ENCODE peak calls at places on chromosome 12, in eight cellular contexts. One of them, this sample, is unnamed.

GRCh38 chr12:118164798-118165486 is 29.0 kb downstream of the PEBP1 start:
- DNase-seq in naive B cell: no peak
- DNase-seq in neuronal stem cell: peak
- DNase-seq in NCI-H2029: no peak
- DNase-seq in NCI-H1694 treated with DMSO at 0.1 percent for 48 hours: peak
- DNase-seq in HTR-8/SVneo: peak
- DNase-seq in SIG-M5: no peak
- DNase-seq in fibroblast of pulmonary artery: peak
- DNase-seq in this sample: no peak

GRCh38 chr12:97112161-97112560 is 205.1 kb downstream of the NEDD1 start:
- DNase-seq in naive B cell: no peak
- DNase-seq in neuronal stem cell: no peak
- DNase-seq in NCI-H2029: no peak
- DNase-seq in NCI-H1694 treated with DMSO at 0.1 percent for 48 hours: no peak
- DNase-seq in HTR-8/SVneo: no peak
- DNase-seq in SIG-M5: no peak
- DNase-seq in fibroblast of pulmonary artery: no peak
- DNase-seq in this sample: no peak

GRCh38 chr12:19003110-19003509 is 126.4 kb upstream of the PLEKHA5 start:
- DNase-seq in naive B cell: no peak
- DNase-seq in neuronal stem cell: no peak
- DNase-seq in NCI-H2029: no peak
- DNase-seq in NCI-H1694 treated with DMSO at 0.1 percent for 48 hours: no peak
- DNase-seq in HTR-8/SVneo: no peak
- DNase-seq in SIG-M5: no peak
- DNase-seq in fibroblast of pulmonary artery: no peak
- DNase-seq in this sample: peak

GRCh38 chr12:22935090-22935489 is 310.1 kb downstream of the ETNK1 start:
- DNase-seq in naive B cell: no peak
- DNase-seq in neuronal stem cell: no peak
- DNase-seq in NCI-H2029: no peak
- DNase-seq in NCI-H1694 treated with DMSO at 0.1 percent for 48 hours: no peak
- DNase-seq in HTR-8/SVneo: no peak
- DNase-seq in SIG-M5: no peak
- DNase-seq in fibroblast of pulmonary artery: no peak
- DNase-seq in this sample: no peak

GRCh38 chr12:45130881-45131281 is 80.0 kb upstream of the DBX2 start:
- DNase-seq in naive B cell: no peak
- DNase-seq in neuronal stem cell: peak
- DNase-seq in NCI-H2029: peak
- DNase-seq in NCI-H1694 treated with DMSO at 0.1 percent for 48 hours: peak
- DNase-seq in HTR-8/SVneo: peak
- DNase-seq in SIG-M5: no peak
- DNase-seq in fibroblast of pulmonary artery: peak
- DNase-seq in this sample: peak

GRCh38 chr12:82474798-82475184 is 116.5 kb downstream of the METTL25 start:
- DNase-seq in naive B cell: no peak
- DNase-seq in neuronal stem cell: no peak
- DNase-seq in NCI-H2029: no peak
- DNase-seq in NCI-H1694 treated with DMSO at 0.1 percent for 48 hours: no peak
- DNase-seq in HTR-8/SVneo: no peak
- DNase-seq in SIG-M5: no peak
- DNase-seq in fibroblast of pulmonary artery: peak
- DNase-seq in this sample: peak

GRCh38 chr12:11941601-11942360 is 129.0 kb upstream of the BCL2L14 start:
- DNase-seq in naive B cell: no peak
- DNase-seq in neuronal stem cell: no peak
- DNase-seq in NCI-H2029: no peak
- DNase-seq in NCI-H1694 treated with DMSO at 0.1 percent for 48 hours: peak
- DNase-seq in HTR-8/SVneo: no peak
- DNase-seq in SIG-M5: no peak
- DNase-seq in fibroblast of pulmonary artery: peak
- DNase-seq in this sample: peak

GRCh38 chr12:32605326-32606095 is 73.6 kb upstream of the DNM1L start:
- DNase-seq in naive B cell: no peak
- DNase-seq in neuronal stem cell: no peak
- DNase-seq in NCI-H2029: no peak
- DNase-seq in NCI-H1694 treated with DMSO at 0.1 percent for 48 hours: no peak
- DNase-seq in HTR-8/SVneo: no peak
- DNase-seq in SIG-M5: no peak
- DNase-seq in fibroblast of pulmonary artery: no peak
- DNase-seq in this sample: no peak

GRCh38 chr12:8156845-8157244 is at the start of gene ZNF705A:
- DNase-seq in naive B cell: no peak
- DNase-seq in neuronal stem cell: no peak
- DNase-seq in NCI-H2029: no peak
- DNase-seq in NCI-H1694 treated with DMSO at 0.1 percent for 48 hours: no peak
- DNase-seq in HTR-8/SVneo: peak
- DNase-seq in SIG-M5: no peak
- DNase-seq in fibroblast of pulmonary artery: peak
- DNase-seq in this sample: peak

This sample was measured in astrocyte.